ENCODE peak calls at places on chromosome 12, in four cellular contexts. J is H7; F is stimulated activated CD4-positive, alpha-beta T cell treated with anti-CD3 and anti-CD28 coated beads, Interleukin-15, amount 100 ng/mL, for 1 hour; U is cardiac fibroblast. L is an unnamed sample.

GRCh38 chr12:59699408-59700144 is 103.7 kb downstream of the SLC16A7 start:
- DNase-seq in J (no peak), F (no peak), U (peak; percentile 92), L (no peak)

GRCh38 chr12:115230576-115230975 is 546.6 kb upstream of the TBX3 start:
- DNase-seq in J (no peak), F (no peak), U (no peak), L (no peak)

GRCh38 chr12:92055877-92056276 is 89.8 kb downstream of the BTG1 start:
- DNase-seq in J (no peak), F (peak; percentile 29), U (no peak), L (peak; percentile 50)

GRCh38 chr12:64157110-64157509 is 65.0 kb downstream of the KICS2 start:
- DNase-seq in J (no peak), F (no peak), U (no peak), L (no peak)

GRCh38 chr12:12686925-12687324 is 9.1 kb downstream of the GPR19 start:
- DNase-seq in J (no peak), F (no peak), U (peak; percentile 78), L (no peak)

GRCh38 chr12:122471324-122472226 is 29.2 kb downstream of the ZCCHC8 start:
- DNase-seq in J (peak; percentile 54), F (no peak), U (peak; percentile 89), L (peak; percentile 61)

GRCh38 chr12:89451876-89452275 is 72.7 kb downstream of the GALNT4 start:
- DNase-seq in J (peak; percentile 26), F (no peak), U (peak; percentile 90), L (no peak)

GRCh38 chr12:6463211-6463610 is 7.3 kb downstream of the VAMP1 start:
- DNase-seq in J (no peak), F (no peak), U (no peak), L (no peak)

GRCh38 chr12:127389923-127390322 is 877.0 kb upstream of the TMEM132C start:
- DNase-seq in J (peak; percentile 38), F (no peak), U (peak; percentile 75), L (no peak)

GRCh38 chr12:19230896-19231295 is 101.4 kb downstream of the PLEKHA5 start:
- DNase-seq in J (no peak), F (no peak), U (no peak), L (no peak)

GRCh38 chr12:117064596-117064995 is 34.6 kb downstream of the TESC start:
- DNase-seq in J (no peak), F (no peak), U (no peak), L (no peak)

GRCh38 chr12:108578813-108579212 is 16.4 kb downstream of the ISCU start:
- DNase-seq in J (no peak), F (no peak), U (no peak), L (no peak)

GRCh38 chr12:126210026-126210425 is 1144.8 kb downstream of the AACS start:
- DNase-seq in J (no peak), F (no peak), U (no peak), L (no peak)

GRCh38 chr12:5442251-5443006 is 10.5 kb downstream of the NTF3 start:
- DNase-seq in J (peak; percentile 53), F (no peak), U (peak; percentile 68), L (no peak)

GRCh38 chr12:124763594-124763979 is 100.1 kb downstream of the SCARB1 start:
- DNase-seq in J (no peak), F (no peak), U (no peak), L (no peak)

GRCh38 chr12:106195638-106196037 is 52.2 kb downstream of the CKAP4 start:
- DNase-seq in J (no peak), F (no peak), U (peak; percentile 62), L (no peak)